ENCODE peak calls at places on chromosome 22, in nine cellular contexts. One of them, this sample, is unnamed. For H3K9me3, the result is how much of the 10 kb centered on the place peaks cover.

GRCh38 chr22:50399751-50400331 is 56.7 kb downstream of the PPP6R2 start:
- DNase-seq in prostate gland: no peak
- DNase-seq in right lobe of liver: no peak
- DNase-seq in tibial artery: no peak
- DNase-seq in neural progenitor cell: peak
- DNase-seq in tibial nerve: no peak
- DNase-seq in IMR-90: no peak
- DNase-seq in SK-N-SH: peak
- DNase-seq in fibroblast of lung: no peak
- DNase-seq in this sample: peak

GRCh38 chr22:32204856-32205722 is at the start of gene RFPL2:
- DNase-seq in right lobe of liver: peak
- DNase-seq in neural progenitor cell: peak
- DNase-seq in tibial artery: no peak
- DNase-seq in tibial nerve: no peak
- DNase-seq in prostate gland: no peak
- DNase-seq in IMR-90: peak
- DNase-seq in fibroblast of lung: no peak
- DNase-seq in SK-N-SH: peak
- DNase-seq in this sample: peak

GRCh38 chr22:17268501-17269223 is 49.4 kb upstream of the ADA2 start:
- DNase-seq in SK-N-SH: no peak
- DNase-seq in neural progenitor cell: peak
- DNase-seq in tibial artery: no peak
- DNase-seq in tibial nerve: no peak
- DNase-seq in prostate gland: no peak
- DNase-seq in right lobe of liver: no peak
- DNase-seq in IMR-90: no peak
- DNase-seq in fibroblast of lung: no peak
- DNase-seq in this sample: no peak

GRCh38 chr22:49589301-49589700 is 238.4 kb downstream of the BRD1 start:
- DNase-seq in neural progenitor cell: no peak
- DNase-seq in SK-N-SH: no peak
- DNase-seq in tibial artery: peak
- DNase-seq in fibroblast of lung: no peak
- DNase-seq in IMR-90: no peak
- DNase-seq in prostate gland: no peak
- DNase-seq in right lobe of liver: no peak
- DNase-seq in tibial nerve: no peak
- DNase-seq in this sample: no peak

GRCh38 chr22:39212721-39213376 is 31.9 kb downstream of the PDGFB start:
- DNase-seq in tibial nerve: no peak
- DNase-seq in SK-N-SH: no peak
- DNase-seq in right lobe of liver: no peak
- DNase-seq in fibroblast of lung: peak
- DNase-seq in prostate gland: no peak
- DNase-seq in tibial artery: peak
- DNase-seq in neural progenitor cell: peak
- DNase-seq in IMR-90: no peak
- DNase-seq in this sample: no peak

GRCh38 chr22:39249081-39249704 is 4.4 kb upstream of the PDGFB start:
- DNase-seq in SK-N-SH: no peak
- DNase-seq in prostate gland: no peak
- DNase-seq in neural progenitor cell: no peak
- DNase-seq in tibial artery: no peak
- DNase-seq in right lobe of liver: no peak
- DNase-seq in tibial nerve: no peak
- DNase-seq in fibroblast of lung: no peak
- DNase-seq in IMR-90: no peak
- DNase-seq in this sample: no peak

GRCh38 chr22:31092161-31092560 is 11.0 kb downstream of the SMTN start:
- DNase-seq in prostate gland: no peak
- DNase-seq in fibroblast of lung: no peak
- DNase-seq in SK-N-SH: peak
- DNase-seq in IMR-90: no peak
- DNase-seq in tibial artery: no peak
- DNase-seq in right lobe of liver: no peak
- DNase-seq in tibial nerve: no peak
- DNase-seq in neural progenitor cell: no peak
- DNase-seq in this sample: no peak

GRCh38 chr22:27795053-27795452 is 6.5 kb downstream of the MN1 start:
- DNase-seq in SK-N-SH: no peak
- DNase-seq in fibroblast of lung: no peak
- DNase-seq in tibial nerve: no peak
- DNase-seq in neural progenitor cell: peak
- DNase-seq in prostate gland: no peak
- DNase-seq in IMR-90: no peak
- DNase-seq in tibial artery: no peak
- DNase-seq in right lobe of liver: no peak
- DNase-seq in this sample: no peak

GRCh38 chr22:27349456-27349855 is 452.1 kb downstream of the MN1 start:
- DNase-seq in prostate gland: no peak
- DNase-seq in SK-N-SH: no peak
- DNase-seq in IMR-90: peak
- DNase-seq in neural progenitor cell: no peak
- DNase-seq in fibroblast of lung: no peak
- DNase-seq in tibial nerve: no peak
- DNase-seq in tibial artery: no peak
- DNase-seq in right lobe of liver: no peak
- DNase-seq in this sample: no peak

GRCh38 chr22:45357492-45357891 is 47.8 kb downstream of the FAM118A start:
- DNase-seq in IMR-90: no peak
- DNase-seq in SK-N-SH: no peak
- DNase-seq in right lobe of liver: no peak
- DNase-seq in neural progenitor cell: no peak
- DNase-seq in prostate gland: no peak
- DNase-seq in tibial nerve: no peak
- DNase-seq in tibial artery: no peak
- DNase-seq in fibroblast of lung: no peak
- DNase-seq in this sample: no peak
- TF ChIP-seq CTCF in IMR-90: no peak
- TF ChIP-seq CTCF in SK-N-SH: no peak
- TF ChIP-seq CTCF in right lobe of liver: no peak
- TF ChIP-seq CTCF in neural progenitor cell: no peak
- TF ChIP-seq CTCF in prostate gland: no peak
- TF ChIP-seq CTCF in tibial nerve: no peak
- TF ChIP-seq CTCF in tibial artery: no peak
- TF ChIP-seq CTCF in fibroblast of lung: no peak
- TF ChIP-seq CTCF in this sample: no peak

DNA sequence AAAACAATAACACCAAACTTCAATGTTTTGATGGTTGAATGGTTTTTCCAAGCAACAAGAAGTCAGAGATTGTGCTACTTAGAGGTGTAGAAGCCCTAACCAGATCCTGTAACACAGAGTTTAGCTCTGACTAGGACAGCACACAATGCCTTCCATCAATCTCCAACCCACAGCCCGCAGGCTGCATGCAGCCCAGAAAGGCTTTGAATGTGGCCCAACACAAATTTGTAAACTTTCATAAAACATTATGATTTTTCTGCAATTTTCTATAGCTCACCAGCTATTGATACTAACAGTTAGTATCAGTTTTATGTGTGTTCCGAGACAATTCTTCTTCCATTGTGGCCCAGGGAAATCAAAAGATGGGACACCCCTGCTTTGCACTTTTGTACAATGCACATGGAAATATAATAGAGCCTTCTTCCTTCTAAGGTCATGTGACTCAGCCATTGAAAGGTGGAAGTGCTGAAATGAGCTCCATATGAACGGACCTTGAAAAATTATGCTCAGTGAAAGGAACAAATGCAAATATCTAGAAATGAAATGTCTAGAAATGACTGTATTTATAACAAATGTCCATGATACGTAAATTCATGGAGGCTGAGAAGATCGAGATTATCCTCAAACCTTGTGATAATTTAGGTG is 47.6 kb upstream of the VPREB1 start:
- DNase-seq in fibroblast of lung: no peak
- DNase-seq in tibial artery: no peak
- DNase-seq in IMR-90: no peak
- DNase-seq in prostate gland: no peak
- DNase-seq in right lobe of liver: no peak
- DNase-seq in SK-N-SH: no peak
- DNase-seq in neural progenitor cell: no peak
- DNase-seq in tibial nerve: no peak
- DNase-seq in this sample: no peak
- H3K9me3 ChIP-seq in fibroblast of lung: under half
- H3K9me3 ChIP-seq in tibial artery: under half
- H3K9me3 ChIP-seq in IMR-90: under half
- H3K9me3 ChIP-seq in prostate gland: under half
- H3K9me3 ChIP-seq in right lobe of liver: under half
- H3K9me3 ChIP-seq in SK-N-SH: under half
- H3K9me3 ChIP-seq in neural progenitor cell: under half
- H3K9me3 ChIP-seq in tibial nerve: under half
- H3K9me3 ChIP-seq in this sample: under half

GRCh38 chr22:42685941-42686666 is 34.6 kb downstream of the A4GALT start:
- DNase-seq in tibial artery: peak
- DNase-seq in right lobe of liver: no peak
- DNase-seq in neural progenitor cell: peak
- DNase-seq in prostate gland: no peak
- DNase-seq in IMR-90: no peak
- DNase-seq in SK-N-SH: peak
- DNase-seq in tibial nerve: no peak
- DNase-seq in fibroblast of lung: peak
- DNase-seq in this sample: peak
- TF ChIP-seq CTCF in tibial artery: no peak
- TF ChIP-seq CTCF in right lobe of liver: no peak
- TF ChIP-seq CTCF in neural progenitor cell: no peak
- TF ChIP-seq CTCF in prostate gland: no peak
- TF ChIP-seq CTCF in IMR-90: no peak
- TF ChIP-seq CTCF in SK-N-SH: no peak
- TF ChIP-seq CTCF in tibial nerve: no peak
- TF ChIP-seq CTCF in fibroblast of lung: peak
- TF ChIP-seq CTCF in this sample: no peak

GRCh38 chr22:43839781-43840180 is 22.5 kb downstream of the SULT4A1 start:
- DNase-seq in tibial artery: no peak
- DNase-seq in SK-N-SH: no peak
- DNase-seq in prostate gland: no peak
- DNase-seq in right lobe of liver: peak
- DNase-seq in neural progenitor cell: no peak
- DNase-seq in IMR-90: no peak
- DNase-seq in tibial nerve: no peak
- DNase-seq in fibroblast of lung: no peak
- DNase-seq in this sample: no peak

GRCh38 chr22:43838161-43838560 is 24.2 kb downstream of the SULT4A1 start:
- DNase-seq in neural progenitor cell: no peak
- DNase-seq in tibial nerve: no peak
- DNase-seq in tibial artery: no peak
- DNase-seq in prostate gland: no peak
- DNase-seq in IMR-90: no peak
- DNase-seq in fibroblast of lung: no peak
- DNase-seq in right lobe of liver: no peak
- DNase-seq in SK-N-SH: no peak
- DNase-seq in this sample: no peak

GRCh38 chr22:43835736-43836135 is 23.6 kb upstream of the EFCAB6 start:
- DNase-seq in prostate gland: no peak
- DNase-seq in IMR-90: no peak
- DNase-seq in tibial artery: no peak
- DNase-seq in tibial nerve: no peak
- DNase-seq in right lobe of liver: no peak
- DNase-seq in fibroblast of lung: no peak
- DNase-seq in SK-N-SH: no peak
- DNase-seq in neural progenitor cell: no peak
- DNase-seq in this sample: no peak

GRCh38 chr22:43838571-43839307 is 23.6 kb downstream of the SULT4A1 start:
- DNase-seq in right lobe of liver: no peak
- DNase-seq in prostate gland: no peak
- DNase-seq in tibial artery: no peak
- DNase-seq in fibroblast of lung: no peak
- DNase-seq in SK-N-SH: no peak
- DNase-seq in IMR-90: no peak
- DNase-seq in tibial nerve: no peak
- DNase-seq in neural progenitor cell: no peak
- DNase-seq in this sample: no peak

GRCh38 chr22:43837666-43838065 is 24.6 kb downstream of the SULT4A1 start:
- DNase-seq in neural progenitor cell: no peak
- DNase-seq in right lobe of liver: peak
- DNase-seq in fibroblast of lung: no peak
- DNase-seq in SK-N-SH: no peak
- DNase-seq in tibial artery: no peak
- DNase-seq in IMR-90: no peak
- DNase-seq in prostate gland: no peak
- DNase-seq in tibial nerve: no peak
- DNase-seq in this sample: no peak
- H3K9me3 ChIP-seq in neural progenitor cell: under half
- H3K9me3 ChIP-seq in right lobe of liver: under half
- H3K9me3 ChIP-seq in fibroblast of lung: under half
- H3K9me3 ChIP-seq in SK-N-SH: under half
- H3K9me3 ChIP-seq in tibial artery: under half
- H3K9me3 ChIP-seq in IMR-90: under half
- H3K9me3 ChIP-seq in prostate gland: under half
- H3K9me3 ChIP-seq in tibial nerve: under half
- H3K9me3 ChIP-seq in this sample: under half

DNA sequence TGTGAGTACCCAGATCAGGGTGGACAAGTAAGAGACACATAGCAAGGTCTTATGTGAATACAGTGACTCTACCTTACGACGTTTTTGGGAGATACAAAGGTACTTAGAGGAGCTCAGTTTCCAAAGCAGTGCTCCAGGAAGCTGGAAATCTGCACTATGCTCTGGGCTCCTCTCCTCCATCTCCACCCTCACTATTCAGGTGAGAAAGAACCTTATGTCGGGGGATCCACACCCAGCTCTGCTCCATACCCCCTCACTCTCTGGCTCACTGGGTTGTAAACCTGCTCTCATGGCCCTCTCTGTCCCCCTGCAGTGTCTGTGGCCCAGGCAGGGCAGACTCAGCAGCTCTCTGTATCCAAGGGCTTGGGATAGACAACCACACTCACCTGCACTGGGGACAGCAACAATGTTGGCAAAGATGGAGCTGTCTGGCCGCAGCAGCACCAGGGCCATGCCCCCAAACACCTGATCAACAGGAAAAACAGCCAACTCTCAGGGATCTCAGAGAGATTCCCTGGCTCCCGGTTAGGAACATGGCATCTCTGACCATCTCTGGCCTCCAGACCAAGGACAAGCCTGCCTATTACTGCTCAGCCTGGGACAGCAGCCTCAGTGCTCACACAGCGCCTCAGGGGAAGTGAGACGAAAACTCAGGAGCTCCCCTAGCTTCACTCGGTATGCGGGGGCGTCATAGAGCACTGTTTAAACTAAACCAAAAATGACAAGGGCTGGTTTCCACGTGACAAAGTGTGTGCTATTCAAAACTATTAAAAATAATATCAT is 60.9 kb upstream of the TOP3B start:
- DNase-seq in prostate gland: no peak
- DNase-seq in fibroblast of lung: no peak
- DNase-seq in SK-N-SH: no peak
- DNase-seq in neural progenitor cell: no peak
- DNase-seq in IMR-90: no peak
- DNase-seq in tibial artery: no peak
- DNase-seq in right lobe of liver: no peak
- DNase-seq in tibial nerve: no peak
- DNase-seq in this sample: no peak
- TF ChIP-seq CTCF in prostate gland: no peak
- TF ChIP-seq CTCF in fibroblast of lung: no peak
- TF ChIP-seq CTCF in SK-N-SH: no peak
- TF ChIP-seq CTCF in neural progenitor cell: no peak
- TF ChIP-seq CTCF in IMR-90: no peak
- TF ChIP-seq CTCF in tibial artery: no peak
- TF ChIP-seq CTCF in right lobe of liver: no peak
- TF ChIP-seq CTCF in tibial nerve: no peak
- TF ChIP-seq CTCF in this sample: no peak

GRCh38 chr22:47396105-47396504 is 633.7 kb downstream of the TBC1D22A start:
- DNase-seq in prostate gland: no peak
- DNase-seq in fibroblast of lung: no peak
- DNase-seq in tibial artery: no peak
- DNase-seq in tibial nerve: no peak
- DNase-seq in SK-N-SH: no peak
- DNase-seq in IMR-90: no peak
- DNase-seq in right lobe of liver: no peak
- DNase-seq in neural progenitor cell: no peak
- DNase-seq in this sample: no peak
- H3K9me3 ChIP-seq in prostate gland: under half
- H3K9me3 ChIP-seq in fibroblast of lung: under half
- H3K9me3 ChIP-seq in tibial artery: under half
- H3K9me3 ChIP-seq in tibial nerve: under half
- H3K9me3 ChIP-seq in SK-N-SH: under half
- H3K9me3 ChIP-seq in IMR-90: under half
- H3K9me3 ChIP-seq in right lobe of liver: under half
- H3K9me3 ChIP-seq in neural progenitor cell: under half
- H3K9me3 ChIP-seq in this sample: under half

This sample was measured in transverse colon.